ENCODE peak calls at places on chromosomes 11 and 22, in six cellular contexts. M is ecto neural progenitor cell; R is fibroblast of pulmonary artery; Z is activated CD4-positive, alpha-beta T cell treated with anti-CD3 and anti-CD28 coated beads, Interleukin-2, amount 10 ng/mL, durations not matched to agents 7 days and 5 days; Q is stimulated activated CD4-positive, alpha-beta T cell treated with anti-CD3 and anti-CD28 coated beads, Interleukin-15, amount 100 ng/mL, for 24 hours; U is tibial nerve. K is an unnamed sample.

GRCh38 chr11:128026596-128026995 is 560.8 kb downstream of the ETS1 start:
- DNase-seq in M (no peak), R (peak; percentile 99), Z (no peak), U (no peak), Q (no peak), K (no peak)

GRCh38 chr22:39655736-39656285 is 85.3 kb downstream of the CACNA1I start:
- DNase-seq in M (no peak), U (no peak), R (no peak), Z (no peak), Q (no peak), K (no peak)

GRCh38 chr22:20024225-20025087 is 3.5 kb downstream of the TANGO2 start:
- DNase-seq in R (no peak), M (no peak), Q (no peak), Z (no peak), U (no peak), K (peak; percentile 65)

GRCh38 chr11:1943977-1944376 is 3.2 kb upstream of the MRPL23 start:
- DNase-seq in M (no peak), U (no peak), R (peak; percentile 49), Z (peak; percentile 6), Q (no peak), K (peak; percentile 31)

GRCh38 chr11:103202048-103202651 is 92.9 kb downstream of the DYNC2H1 start:
- DNase-seq in R (peak; percentile 72), U (no peak), M (no peak), Z (no peak), Q (no peak), K (no peak)

GRCh38 chr11:27362032-27362431 is 983 bp downstream of the CCDC34 start:
- DNase-seq in R (no peak), Z (no peak), Q (no peak), M (no peak), U (no peak), K (no peak)

GRCh38 chr11:100830295-100830694 is 143.2 kb downstream of the ARHGAP42 start:
- DNase-seq in M (no peak), Z (no peak), R (no peak), U (no peak), Q (no peak), K (no peak)

GRCh38 chr22:46047226-46047625 is 70.3 kb upstream of the WNT7B start:
- DNase-seq in Q (no peak), U (no peak), Z (no peak), R (no peak), M (no peak), K (peak; percentile 22)

GRCh38 chr11:118845369-118845768 is 38.3 kb upstream of the CXCR5 start:
- DNase-seq in M (no peak), Q (peak; percentile 27), R (peak; percentile 39), Z (no peak), U (no peak), K (no peak)